ENCODE peak calls at places on chromosomes 3 and 15, in six cellular contexts. G is mesendoderm, A is PC-9, Z is GM23338, L is Karpas-422, T is osteoblast. P is an unnamed sample.

GRCh38 chr3:53798144-53798543 is 48.1 kb downstream of the CHDH start:
- DNase-seq in G (no peak), A (no peak), Z (no peak), L (no peak), T (no peak), P (no peak)

GRCh38 chr3:195385526-195385925 is 57.3 kb downstream of the ACAP2 start:
- DNase-seq in G (peak; percentile 81), A (peak; percentile 77), Z (peak; percentile 84), L (no peak), T (no peak), P (no peak)

GRCh38 chr3:183185696-183186095 is 23.2 kb upstream of the LAMP3 start:
- DNase-seq in G (no peak), A (peak; percentile 85), Z (no peak), L (peak; percentile 86), T (peak; percentile 91), P (peak; percentile 79)

GRCh38 chr3:118912188-118912587 is 122.5 kb downstream of the IGSF11 start:
- DNase-seq in G (peak; percentile 33), A (no peak), Z (no peak), L (no peak), T (no peak), P (no peak)

GRCh38 chr15:60580650-60581415 is 101.9 kb upstream of the ICE2 start:
- DNase-seq in G (peak; percentile 24), A (no peak), Z (peak; percentile 29), L (no peak), T (no peak), P (no peak)

GRCh38 chr3:14143826-14144225 is 19.0 kb downstream of the TMEM43 start:
- DNase-seq in G (peak; percentile 97), A (peak; percentile 92), Z (peak; percentile 21), L (no peak), T (peak; percentile 90), P (peak; percentile 95)

GRCh38 chr3:126040386-126040785 is 43.5 kb downstream of the SLC41A3 start:
- DNase-seq in G (no peak), A (no peak), Z (no peak), L (no peak), T (no peak), P (no peak)

GRCh38 chr3:42836545-42837123 is 27.4 kb downstream of the ACKR2 start:
- DNase-seq in G (no peak), A (no peak), Z (no peak), L (no peak), T (no peak), P (no peak)

GRCh38 chr15:78898540-78898939 is 25.9 kb downstream of the MORF4L1 start:
- DNase-seq in G (no peak), A (no peak), Z (no peak), L (no peak), T (no peak), P (no peak)

GRCh38 chr15:50164458-50164857 is 17.5 kb upstream of the SLC27A2 start:
- DNase-seq in G (no peak), A (no peak), Z (no peak), L (peak; percentile 20), T (no peak), P (no peak)

DNA sequence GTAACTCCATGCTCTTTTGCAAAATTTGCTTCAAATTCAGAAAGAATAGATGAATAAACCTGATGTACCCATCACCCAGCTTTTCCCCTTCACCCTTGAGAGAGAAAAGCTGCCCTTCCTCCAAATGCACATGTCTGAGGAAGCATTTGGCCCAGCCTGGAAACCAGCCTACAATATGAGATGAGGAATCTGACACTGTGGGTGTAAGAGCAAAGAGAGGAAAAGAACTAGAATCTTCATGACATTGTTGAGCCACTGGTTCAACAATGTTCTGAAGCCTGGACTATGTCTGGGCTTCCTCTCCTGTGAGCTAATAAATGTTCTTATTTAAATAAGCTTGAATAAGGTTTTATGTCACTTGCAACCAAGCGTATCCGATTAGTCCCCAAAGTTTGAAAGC is 18.7 kb upstream of the DCBLD2 start:
- DNase-seq in G (no peak), A (no peak), Z (no peak), L (no peak), T (no peak), P (no peak)
- H3K4me2 ChIP-seq in G (no peak overlapping the region), A (no peak overlapping the region), Z (no peak overlapping the region), L (no peak overlapping the region), T (no peak overlapping the region), P (no peak overlapping the region)

DNA sequence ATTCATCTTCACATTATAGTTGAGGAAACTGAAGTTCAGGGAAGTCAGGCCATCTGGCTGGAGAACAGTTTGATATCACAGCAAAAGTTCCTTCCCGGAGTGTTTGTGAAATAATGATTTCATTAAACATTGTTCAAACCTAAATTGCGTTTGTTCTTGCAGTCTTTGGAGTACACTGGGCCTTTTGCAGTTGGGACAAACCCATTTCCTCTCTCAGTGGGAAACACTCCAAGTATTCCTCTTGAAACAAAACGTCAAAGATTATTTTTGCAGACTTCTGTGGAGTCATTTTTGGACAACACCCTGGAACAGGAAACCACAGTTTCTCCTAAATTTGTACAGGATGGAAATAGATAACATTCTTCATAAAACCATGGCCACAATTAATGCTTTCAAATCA is 287.5 kb downstream of the PTPRG start:
- DNase-seq in G (no peak), A (no peak), Z (no peak), L (no peak), T (no peak), P (peak; percentile 73)
- H3K4me2 ChIP-seq in G (no peak overlapping the region), A (no peak overlapping the region), Z (peak overlapping the region; percentile 25), L (no peak overlapping the region), T (peak overlapping the region; percentile 69), P (peak overlapping the region; percentile 72)

GRCh38 chr3:36923523-36923943 is 21.3 kb downstream of the TRANK1 start:
- DNase-seq in G (peak; percentile 59), A (no peak), Z (peak; percentile 70), L (peak; percentile 77), T (no peak), P (no peak)

GRCh38 chr3:36918050-36918449 is 26.8 kb downstream of the TRANK1 start:
- DNase-seq in G (no peak), A (no peak), Z (no peak), L (peak; percentile 64), T (no peak), P (no peak)

GRCh38 chr3:36920884-36921567 is 23.8 kb downstream of the TRANK1 start:
- DNase-seq in G (no peak), A (no peak), Z (no peak), L (no peak), T (no peak), P (no peak)

GRCh38 chr3:36923981-36924747 is 20.7 kb downstream of the TRANK1 start:
- DNase-seq in G (no peak), A (no peak), Z (no peak), L (peak; percentile 81), T (no peak), P (no peak)

GRCh38 chr3:36919439-36920160 is 25.3 kb downstream of the TRANK1 start:
- DNase-seq in G (no peak), A (no peak), Z (no peak), L (no peak), T (peak; percentile 19), P (no peak)
- H3K4me2 ChIP-seq in G (no peak overlapping the region), A (no peak overlapping the region), Z (no peak overlapping the region), L (peak overlapping the region; percentile 67), T (no peak overlapping the region), P (no peak overlapping the region)

DNA sequence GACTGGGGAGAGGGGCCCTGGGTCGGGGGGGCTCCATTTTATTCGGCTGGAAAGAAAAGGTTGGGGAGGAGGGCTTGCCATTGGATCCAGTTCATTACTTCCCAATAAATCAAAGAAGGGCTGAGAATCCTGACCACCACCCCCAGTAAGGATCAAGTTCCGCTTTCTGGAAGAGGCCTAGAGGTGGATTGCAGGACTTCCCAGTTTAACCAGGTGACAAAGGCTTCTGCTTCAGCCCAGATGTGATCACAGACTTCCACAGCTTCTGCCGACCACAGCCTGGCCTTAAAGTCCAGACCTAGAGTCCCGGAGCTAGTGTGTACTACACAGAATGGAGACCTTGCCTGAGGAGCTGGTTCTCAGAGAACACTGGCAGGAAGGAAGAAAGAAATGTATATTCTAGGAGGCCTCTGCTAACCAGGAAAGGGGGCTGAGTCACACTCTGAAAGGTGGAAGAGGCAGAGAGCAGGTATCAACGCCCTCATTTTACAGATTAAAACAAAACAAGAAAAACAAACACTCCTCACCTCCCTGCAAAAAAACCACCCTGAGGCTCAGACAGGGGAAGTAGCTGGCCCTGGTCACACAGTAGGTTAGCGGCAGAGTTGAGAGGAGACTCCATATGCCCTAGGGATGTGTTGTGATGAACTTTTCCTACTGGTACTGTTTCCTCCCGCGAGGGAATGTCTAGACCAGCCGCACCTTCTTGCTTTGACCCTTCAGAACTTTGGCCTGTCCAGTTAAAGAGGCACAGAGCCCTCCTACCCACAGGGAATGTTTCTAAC is 1.1 kb upstream of the CEMIP start:
- DNase-seq in G (no peak), A (peak; percentile 86), Z (no peak), L (no peak), T (peak; percentile 69), P (no peak)
- H3K4me2 ChIP-seq in G (no peak overlapping the region), A (peak overlapping the region; percentile 95), Z (peak overlapping the region; percentile 98), L (no peak overlapping the region), T (peak overlapping the region; percentile 92), P (peak overlapping the region; percentile 42)

GRCh38 chr15:77738038-77738370 is 105.3 kb upstream of the LINGO1 start:
- DNase-seq in G (no peak), A (no peak), Z (no peak), L (no peak), T (peak; percentile 73), P (no peak)
- H3K4me2 ChIP-seq in G (no peak overlapping the region), A (no peak overlapping the region), Z (no peak overlapping the region), L (no peak overlapping the region), T (no peak overlapping the region), P (no peak overlapping the region)

GRCh38 chr3:178510496-178510895 is 25.7 kb upstream of the KCNMB2 start:
- DNase-seq in G (no peak), A (no peak), Z (no peak), L (no peak), T (no peak), P (no peak)

GRCh38 chr3:178513539-178514410 is 22.5 kb upstream of the KCNMB2 start:
- DNase-seq in G (no peak), A (no peak), Z (no peak), L (no peak), T (no peak), P (peak; percentile 44)

GRCh38 chr3:178514411-178514800 is 21.8 kb upstream of the KCNMB2 start:
- DNase-seq in G (no peak), A (no peak), Z (no peak), L (no peak), T (no peak), P (no peak)

GRCh38 chr3:178508443-178508825 is 27.8 kb upstream of the KCNMB2 start:
- DNase-seq in G (no peak), A (no peak), Z (no peak), L (no peak), T (no peak), P (no peak)

GRCh38 chr3:178512627-178513026 is 23.6 kb upstream of the KCNMB2 start:
- DNase-seq in G (no peak), A (no peak), Z (no peak), L (no peak), T (no peak), P (no peak)
- H3K4me2 ChIP-seq in G (no peak overlapping the region), A (no peak overlapping the region), Z (no peak overlapping the region), L (no peak overlapping the region), T (no peak overlapping the region), P (no peak overlapping the region)